ENCODE peak calls at places on chromosomes 7 and 10, in ten cellular contexts. M is stimulated activated CD8-positive, alpha-beta memory T cell treated with anti-CD3 and anti-CD28 coated beads, Interleukin-7, amount 100 ng/mL, for 1 hour; F is stimulated activated CD4-positive, alpha-beta T cell treated with anti-CD3 and anti-CD28 coated beads, TNF-alpha, amount 100 ng/mL, for 24 hours; G is cardiac muscle cell; I is substantia nigra; Q is stimulated activated naive CD4-positive, alpha-beta T cell; Z is NCI-H187; R is T47D; B is ACHN; C is kidney glomerular epithelial cell. S is an unnamed sample.

GRCh38 chr7:128672927-128673517 is 930 bp downstream of the GARIN1A start:
- DNase-seq in M (no peak), F (no peak), G (peak), I (no peak), Q (no peak), Z (no peak), R (no peak), B (peak), C (no peak), S (peak)

GRCh38 chr10:104123397-104123796 is 1.4 kb downstream of the SFR1 start:
- DNase-seq in M (no peak), F (no peak), G (no peak), I (no peak), Q (no peak), Z (no peak), R (peak), B (peak), C (no peak), S (no peak)

GRCh38 chr10:11830836-11831519 is 7.8 kb downstream of the PROSER2 start:
- DNase-seq in M (no peak), F (no peak), G (peak), I (no peak), Q (no peak), Z (no peak), R (peak), B (no peak), C (peak), S (peak)

GRCh38 chr7:16357921-16358320 is 63.4 kb downstream of the CRPPA start:
- DNase-seq in M (no peak), F (no peak), G (no peak), I (no peak), Q (no peak), Z (no peak), R (peak), B (no peak), C (no peak), S (no peak)

GRCh38 chr7:106824458-106824857 is 40.6 kb upstream of the PIK3CG start:
- DNase-seq in M (no peak), F (no peak), G (no peak), I (no peak), Q (no peak), Z (no peak), R (no peak), B (no peak), C (peak), S (no peak)

GRCh38 chr7:111041577-111041976 is 49.4 kb upstream of the LRRN3 start:
- DNase-seq in M (no peak), F (no peak), G (peak), I (no peak), Q (no peak), Z (no peak), R (no peak), B (no peak), C (no peak), S (peak)

GRCh38 chr7:39016609-39017008 is 38.9 kb downstream of the POU6F2 start:
- DNase-seq in M (no peak), F (no peak), G (no peak), I (no peak), Q (no peak), Z (no peak), R (peak), B (no peak), C (peak), S (no peak)

GRCh38 chr7:29019275-29019820 is 61.2 kb upstream of the TRIL start:
- DNase-seq in M (no peak), F (no peak), G (no peak), I (no peak), Q (no peak), Z (no peak), R (peak), B (no peak), C (no peak), S (no peak)

GRCh38 chr10:18377898-18378297 is 237.7 kb downstream of the CACNB2 start:
- DNase-seq in M (no peak), F (no peak), G (no peak), I (no peak), Q (no peak), Z (no peak), R (no peak), B (no peak), C (no peak), S (no peak)

GRCh38 chr7:85135931-85136330 is 50.9 kb downstream of the SEMA3D start:
- DNase-seq in M (no peak), F (no peak), G (no peak), I (no peak), Q (no peak), Z (no peak), R (no peak), B (no peak), C (peak), S (peak)

GRCh38 chr7:73622909-73623797 is 1.2 kb downstream of the MLXIPL start:
- DNase-seq in M (no peak), F (no peak), G (peak), I (no peak), Q (no peak), Z (no peak), R (no peak), B (no peak), C (no peak), S (no peak)

GRCh38 chr10:70274643-70275042 is 9.2 kb downstream of the NPFFR1 start:
- DNase-seq in M (no peak), F (no peak), G (no peak), I (peak), Q (no peak), Z (no peak), R (no peak), B (no peak), C (no peak), S (peak)

GRCh38 chr7:80881361-80881760 is 37.5 kb downstream of the SEMA3C start:
- DNase-seq in M (no peak), F (no peak), G (no peak), I (no peak), Q (no peak), Z (no peak), R (no peak), B (no peak), C (no peak), S (no peak)

GRCh38 chr10:42926831-42927230 is 144.2 kb downstream of the BMS1 start:
- DNase-seq in M (no peak), F (no peak), G (peak), I (no peak), Q (no peak), Z (no peak), R (no peak), B (peak), C (no peak), S (no peak)

GRCh38 chr10:28087675-28088351 is 88.9 kb upstream of the ODAD2 start:
- DNase-seq in M (no peak), F (no peak), G (no peak), I (no peak), Q (no peak), Z (no peak), R (no peak), B (peak), C (peak), S (peak)

GRCh38 chr10:107971411-107971810 is 806.9 kb upstream of the SORCS1 start:
- DNase-seq in M (no peak), F (no peak), G (no peak), I (no peak), Q (no peak), Z (no peak), R (no peak), B (no peak), C (no peak), S (peak)

GRCh38 chr10:71421075-71421434 is 24.3 kb downstream of the CDH23 start:
- DNase-seq in M (no peak), F (no peak), G (no peak), I (no peak), Q (no peak), Z (no peak), R (no peak), B (no peak), C (no peak), S (no peak)

GRCh38 chr10:76618641-76619040 is 1019.0 kb downstream of the KCNMA1 start:
- DNase-seq in M (no peak), F (no peak), G (no peak), I (no peak), Q (no peak), Z (no peak), R (no peak), B (peak), C (peak), S (no peak)

GRCh38 chr10:88150338-88150737 is 286.9 kb downstream of the PTEN start:
- DNase-seq in M (no peak), F (no peak), G (no peak), I (no peak), Q (no peak), Z (no peak), R (no peak), B (peak), C (no peak), S (peak)

GRCh38 chr7:184768-185264 is 7.6 kb upstream of the FAM20C start:
- DNase-seq in M (no peak), F (no peak), G (no peak), I (no peak), Q (no peak), Z (no peak), R (no peak), B (no peak), C (no peak), S (no peak)

GRCh38 chr10:44965651-44966097 is 6.1 kb downstream of the RASSF4 start:
- DNase-seq in M (no peak), F (no peak), G (peak), I (no peak), Q (no peak), Z (no peak), R (no peak), B (no peak), C (no peak), S (no peak)

GRCh38 chr7:154947604-154948003 is 55.3 kb downstream of the PAXIP1 start:
- DNase-seq in M (no peak), F (no peak), G (no peak), I (no peak), Q (no peak), Z (no peak), R (no peak), B (no peak), C (no peak), S (no peak)

GRCh38 chr10:60048146-60048545 is 141.8 kb upstream of the CCDC6 start:
- DNase-seq in M (no peak), F (no peak), G (peak), I (no peak), Q (no peak), Z (no peak), R (peak), B (peak), C (peak), S (peak)

GRCh38 chr7:78301361-78301760 is 502.8 kb downstream of the PHTF2 start:
- DNase-seq in M (no peak), F (no peak), G (peak), I (no peak), Q (no peak), Z (no peak), R (no peak), B (peak), C (peak), S (peak)

GRCh38 chr7:26293569-26294308 is 2.1 kb downstream of the SNX10 start:
- DNase-seq in M (peak), F (peak), G (no peak), I (no peak), Q (peak), Z (no peak), R (no peak), B (no peak), C (no peak), S (no peak)

GRCh38 chr7:24965831-24966708 is 13.9 kb downstream of the OSBPL3 start:
- DNase-seq in M (no peak), F (no peak), G (no peak), I (no peak), Q (no peak), Z (no peak), R (peak), B (no peak), C (peak), S (no peak)

GRCh38 chr10:70461397-70462348 is 16.9 kb upstream of the PALD1 start:
- DNase-seq in M (no peak), F (no peak), G (peak), I (peak), Q (peak), Z (no peak), R (peak), B (peak), C (peak), S (peak)

GRCh38 chr10:1379601-1380000 is 323.4 kb downstream of the WDR37 start:
- DNase-seq in M (no peak), F (no peak), G (peak), I (no peak), Q (no peak), Z (no peak), R (peak), B (no peak), C (no peak), S (no peak)

GRCh38 chr10:110069502-110069982 is 61.8 kb downstream of the ADD3 start:
- DNase-seq in M (no peak), F (no peak), G (no peak), I (no peak), Q (no peak), Z (no peak), R (no peak), B (no peak), C (no peak), S (peak)

GRCh38 chr7:104982308-104982755 is 31.7 kb upstream of the KMT2E start:
- DNase-seq in M (no peak), F (no peak), G (no peak), I (no peak), Q (no peak), Z (no peak), R (peak), B (peak), C (peak), S (peak)

GRCh38 chr7:16759840-16760239 is 6.3 kb downstream of the TSPAN13 start:
- DNase-seq in M (no peak), F (no peak), G (no peak), I (no peak), Q (no peak), Z (no peak), R (no peak), B (no peak), C (no peak), S (no peak)

GRCh38 chr10:23095966-23096813 is 811 bp downstream of the MSRB2 start:
- DNase-seq in M (no peak), F (no peak), G (peak), I (peak), Q (no peak), Z (no peak), R (peak), B (peak), C (peak), S (peak)

GRCh38 chr7:37832194-37832593 is 16.2 kb upstream of the NME8 start:
- DNase-seq in M (no peak), F (no peak), G (no peak), I (peak), Q (no peak), Z (peak), R (peak), B (no peak), C (peak), S (peak)

GRCh38 chr7:156764016-156764669 is 123.6 kb downstream of the RNF32 start:
- DNase-seq in M (no peak), F (no peak), G (peak), I (peak), Q (no peak), Z (peak), R (peak), B (peak), C (peak), S (peak)

GRCh38 chr10:57015595-57016303 is 654.7 kb upstream of the ZWINT start:
- DNase-seq in M (no peak), F (no peak), G (no peak), I (no peak), Q (no peak), Z (peak), R (peak), B (no peak), C (no peak), S (no peak)

GRCh38 chr10:114879093-114879492 is 57.5 kb downstream of the FHIP2A start:
- DNase-seq in M (no peak), F (no peak), G (no peak), I (no peak), Q (no peak), Z (no peak), R (peak), B (no peak), C (no peak), S (no peak)